ENCODE peak calls at places on chromosome 1, in six cellular contexts. V is tibial nerve; R is astrocyte of the spinal cord; B is CD8-positive, alpha-beta memory T cell; J is fibroblast of pulmonary artery; H is A549. O is an unnamed sample.

GRCh38 chr1:55912438-55912837 is 666.9 kb downstream of the PLPP3 start:
- DNase-seq in J (no peak), B (no peak), R (no peak), H (no peak), V (no peak), O (no peak)

GRCh38 chr1:245166471-245166885 is 11.7 kb downstream of the KIF26B start:
- DNase-seq in J (peak), R (no peak), V (no peak), B (no peak), H (no peak), O (no peak)

GRCh38 chr1:45047032-45047431 is 35.0 kb downstream of the UROD start:
- DNase-seq in H (no peak), B (no peak), J (no peak), V (no peak), R (no peak), O (no peak)

GRCh38 chr1:180632326-180633088 is 685 bp downstream of the XPR1 start:
- DNase-seq in B (peak), V (peak), J (no peak), R (peak), H (peak), O (no peak)

GRCh38 chr1:27001570-27002360 is 8.3 kb downstream of the TRNP1 start:
- DNase-seq in R (no peak), V (peak), B (no peak), J (no peak), H (peak), O (peak)

GRCh38 chr1:38785285-38786039 is 74.1 kb downstream of the RRAGC start:
- DNase-seq in V (no peak), H (no peak), R (no peak), B (no peak), J (no peak), O (no peak)

GRCh38 chr1:75438355-75438754 is 172.6 kb downstream of the SLC44A5 start:
- DNase-seq in H (no peak), J (no peak), R (peak), V (no peak), B (no peak), O (no peak)

GRCh38 chr1:84496498-84496897 is 9.7 kb upstream of the SPATA1 start:
- DNase-seq in V (no peak), R (no peak), J (no peak), H (no peak), B (no peak), O (no peak)

GRCh38 chr1:152502496-152503180 is 8.0 kb upstream of the LCE5A start:
- DNase-seq in B (no peak), R (no peak), H (peak), J (peak), V (no peak), O (no peak)

DNA sequence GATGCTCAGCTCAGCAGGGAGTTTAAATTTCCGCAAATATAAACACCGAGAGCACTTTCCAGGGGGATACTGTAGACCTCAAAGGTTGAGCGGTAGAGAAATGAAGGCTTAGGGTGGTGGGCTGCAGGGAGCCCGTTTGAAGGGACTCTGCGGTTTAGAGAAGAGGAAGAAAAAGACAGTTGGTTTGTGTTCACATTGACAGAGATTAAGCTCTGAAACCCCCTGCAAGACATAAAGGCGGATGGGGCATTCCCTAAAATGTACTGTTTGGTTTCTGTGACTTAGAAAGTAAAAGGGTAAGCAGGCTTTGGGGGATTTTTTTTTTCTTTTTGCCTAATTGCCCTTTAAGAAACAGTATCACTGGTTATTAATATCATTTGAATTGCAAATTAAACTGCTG is 1.3 kb downstream of the KAZN start:
- DNase-seq in R (no peak), H (no peak), B (no peak), J (no peak), V (no peak), O (no peak)
- H3K4me3 ChIP-seq in R (peak), H (no peak), B (no peak), J (no peak), V (peak), O (no peak)

GRCh38 chr1:148357037-148357436 is 126.1 kb downstream of the PPIAL4G start:
- DNase-seq in B (no peak), H (no peak), J (no peak), R (no peak), V (no peak), O (no peak)

GRCh38 chr1:148353461-148354283 is 129.4 kb downstream of the PPIAL4G start:
- DNase-seq in R (peak), V (no peak), J (peak), H (peak), B (no peak), O (no peak)

GRCh38 chr1:148354284-148354869 is 128.7 kb downstream of the PPIAL4G start:
- DNase-seq in V (no peak), B (no peak), J (no peak), R (no peak), H (no peak), O (no peak)

GRCh38 chr1:148355976-148356375 is 127.1 kb downstream of the PPIAL4G start:
- DNase-seq in J (no peak), V (no peak), R (no peak), B (no peak), H (no peak), O (no peak)

DNA sequence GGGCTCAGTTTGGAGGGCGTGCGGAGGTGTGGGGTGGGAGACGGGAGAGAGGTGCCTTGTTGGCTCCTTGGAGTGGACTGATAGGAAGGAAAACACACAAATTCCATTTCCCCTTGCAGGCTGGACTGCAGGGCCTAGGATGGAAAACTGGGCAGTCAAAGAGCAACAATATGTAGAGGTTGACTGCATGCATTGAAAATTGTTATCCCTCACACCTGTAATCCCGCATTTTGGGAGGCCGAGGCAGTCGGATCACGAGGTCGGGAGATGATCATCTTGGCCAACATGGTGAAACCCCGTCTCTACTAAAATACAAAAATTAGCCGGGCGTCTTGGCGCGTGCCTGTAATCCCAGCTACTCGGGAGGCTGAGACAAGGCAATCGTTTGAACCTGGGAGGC is 128.2 kb downstream of the PPIAL4G start:
- DNase-seq in V (no peak), H (no peak), B (no peak), J (no peak), R (no peak), O (no peak)
- H3K4me3 ChIP-seq in V (no peak), H (no peak), B (no peak), J (no peak), R (no peak), O (no peak)

GRCh38 chr1:169115891-169116585 is 9.5 kb downstream of the ATP1B1 start:
- DNase-seq in H (peak), R (no peak), J (peak), V (peak), B (no peak), O (peak)
- H3K4me3 ChIP-seq in H (peak), R (no peak), J (no peak), V (no peak), B (no peak), O (peak)

GRCh38 chr1:66331641-66332523 is 202.1 kb upstream of the SGIP1 start:
- DNase-seq in B (peak), R (peak), J (peak), H (peak), V (peak), O (peak)
- H3K4me3 ChIP-seq in B (peak), R (peak), J (peak), H (peak), V (peak), O (peak)

GRCh38 chr1:209493584-209493983 is 89.9 kb upstream of the CAMK1G start:
- DNase-seq in V (no peak), J (peak), H (no peak), R (peak), B (no peak), O (no peak)

GRCh38 chr1:209491496-209491895 is 92.0 kb upstream of the CAMK1G start:
- DNase-seq in V (no peak), H (no peak), J (no peak), B (no peak), R (no peak), O (no peak)

GRCh38 chr1:209490013-209490412 is 93.5 kb upstream of the CAMK1G start:
- DNase-seq in H (peak), B (no peak), R (peak), V (no peak), J (peak), O (no peak)

GRCh38 chr1:209491897-209492296 is 91.6 kb upstream of the CAMK1G start:
- DNase-seq in V (no peak), R (no peak), J (no peak), B (no peak), H (no peak), O (no peak)

GRCh38 chr1:209491031-209491430 is 92.5 kb upstream of the CAMK1G start:
- DNase-seq in R (no peak), B (no peak), J (no peak), V (no peak), H (no peak), O (no peak)
- H3K4me3 ChIP-seq in R (no peak), B (no peak), J (no peak), V (no peak), H (no peak), O (no peak)

DNA sequence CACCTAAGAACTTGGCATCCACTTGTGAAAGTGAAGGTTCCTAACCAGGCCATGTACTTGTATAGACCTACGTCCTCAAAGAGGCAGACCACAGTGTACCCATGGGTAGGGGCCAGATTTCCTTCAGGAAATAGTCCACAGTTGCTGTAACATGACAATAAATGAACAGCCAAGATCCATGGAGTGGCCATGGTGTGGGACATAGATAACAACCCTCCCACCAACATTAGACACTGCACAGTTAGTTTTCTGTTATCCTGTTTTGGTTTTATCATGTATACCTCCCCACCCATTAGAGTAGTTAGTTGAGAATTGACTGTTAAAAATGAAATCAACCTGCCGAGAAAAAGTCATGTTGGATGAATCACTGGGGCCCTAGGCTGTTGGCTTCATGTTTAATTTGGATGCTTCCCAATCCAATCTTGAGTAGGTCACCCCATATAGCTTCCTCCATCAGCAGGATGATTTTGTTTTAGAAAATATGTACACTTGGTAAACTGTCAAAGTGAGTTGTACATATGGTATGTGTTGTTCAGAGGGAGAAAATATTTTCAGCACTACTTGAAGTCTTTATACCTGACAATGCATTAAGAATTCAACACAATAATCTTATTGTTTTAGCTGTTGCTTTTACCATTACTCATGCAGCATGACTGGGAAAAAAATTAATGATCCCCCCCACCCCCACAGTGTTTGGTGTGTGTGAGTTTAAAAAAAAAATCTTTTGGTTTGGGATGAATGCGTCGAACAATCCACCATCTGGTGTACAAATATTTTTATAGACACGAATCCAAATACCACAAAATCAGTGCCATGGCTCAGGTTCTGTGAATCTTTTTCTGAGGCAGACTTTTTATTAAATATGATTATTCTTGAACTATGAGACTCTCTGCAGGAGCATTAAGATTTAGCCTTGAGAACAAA is 88.3 kb upstream of the ARHGAP29 start:
- DNase-seq in B (no peak), R (peak), J (peak), V (no peak), H (peak), O (no peak)
- H3K4me3 ChIP-seq in B (no peak), R (no peak), J (peak), V (no peak), H (no peak), O (no peak)

GRCh38 chr1:21652937-21653743 is 16.0 kb downstream of the RAP1GAP start:
- DNase-seq in H (no peak), J (no peak), V (no peak), R (no peak), B (no peak), O (no peak)

GRCh38 chr1:21650400-21650799 is 18.8 kb downstream of the RAP1GAP start:
- DNase-seq in H (no peak), B (no peak), V (no peak), R (no peak), J (no peak), O (no peak)

GRCh38 chr1:21649315-21649714 is 19.8 kb downstream of the RAP1GAP start:
- DNase-seq in V (no peak), R (no peak), H (no peak), J (no peak), B (no peak), O (no peak)

GRCh38 chr1:21652101-21652936 is 16.8 kb downstream of the RAP1GAP start:
- DNase-seq in V (no peak), B (no peak), R (no peak), H (no peak), J (no peak), O (no peak)

DNA sequence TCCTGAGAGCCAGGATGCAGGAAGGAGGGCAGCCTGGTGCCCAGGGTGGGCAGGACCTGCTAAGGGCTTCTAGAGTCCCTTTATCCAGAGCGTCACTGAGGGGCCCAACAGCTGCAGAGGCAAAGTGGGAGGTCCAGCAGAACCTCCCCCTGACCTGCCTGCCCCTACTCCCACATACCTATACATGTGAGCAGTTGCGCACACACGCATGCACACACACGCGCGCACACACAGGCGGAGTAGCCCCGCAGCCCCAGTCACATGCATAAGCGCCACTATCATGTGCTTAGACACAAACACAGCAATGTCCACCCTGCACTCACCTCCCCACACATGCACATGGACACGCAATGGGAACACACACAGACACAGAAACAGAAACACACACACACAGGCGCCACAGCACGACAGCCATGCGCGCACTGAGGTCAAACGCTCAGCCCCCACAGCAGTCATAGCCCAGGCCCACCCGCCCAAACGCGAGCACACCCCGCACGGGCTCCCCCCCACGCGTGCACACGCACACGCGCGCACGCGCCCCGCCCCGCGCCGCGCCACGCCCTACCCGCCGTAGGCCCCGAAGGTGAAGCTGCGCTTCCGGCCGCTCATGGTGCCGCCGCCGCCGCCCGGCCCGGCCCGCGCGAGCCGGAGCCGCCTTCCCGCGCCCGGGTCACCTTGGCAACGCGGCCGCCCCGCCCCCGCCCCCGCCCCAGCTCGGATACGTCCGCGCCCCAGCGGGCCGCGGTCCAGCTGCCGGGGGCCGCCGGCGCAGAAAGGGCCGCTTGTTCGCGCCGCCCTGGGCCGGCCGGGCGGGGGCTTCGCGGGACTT is 17.7 kb downstream of the RAP1GAP start:
- DNase-seq in J (no peak), V (no peak), R (no peak), B (no peak), H (peak), O (peak)
- H3K4me3 ChIP-seq in J (peak), V (peak), R (peak), B (peak), H (peak), O (peak)

GRCh38 chr1:37043101-37043500 is 8.8 kb upstream of the GRIK3 start:
- DNase-seq in B (no peak), H (no peak), V (no peak), R (no peak), J (no peak), O (no peak)
- H3K4me3 ChIP-seq in B (no peak), H (no peak), V (no peak), R (no peak), J (no peak), O (no peak)

DNA sequence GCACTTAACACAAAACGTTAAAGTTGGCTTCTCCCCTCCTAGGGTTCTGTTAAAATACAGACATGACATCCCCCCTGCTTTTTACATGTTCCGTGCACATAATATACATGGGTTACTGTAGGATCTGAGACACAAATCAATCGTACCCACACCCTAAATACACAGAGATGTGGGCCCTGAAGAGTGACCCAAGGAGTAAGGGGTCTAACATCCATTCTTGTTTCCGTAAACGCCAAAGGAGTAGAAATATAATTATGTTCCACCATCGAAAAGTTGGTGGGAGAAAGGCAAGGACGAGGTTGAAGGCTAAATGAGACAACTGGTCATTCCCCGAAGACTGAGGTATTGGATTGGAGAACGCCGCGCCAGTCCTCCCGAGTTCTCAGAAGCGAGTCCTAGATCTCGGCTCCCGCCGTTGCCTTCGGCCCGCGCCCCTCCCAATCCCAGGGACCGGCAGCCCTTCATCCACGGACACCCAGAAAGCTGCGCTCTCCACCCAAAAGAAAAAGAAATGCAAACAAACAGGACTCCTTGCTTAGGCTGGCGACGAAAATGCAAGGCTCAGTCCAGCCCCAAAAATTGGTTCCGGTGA is 1.2 kb downstream of the TBX15 start:
- DNase-seq in B (no peak), R (no peak), J (no peak), V (no peak), H (no peak), O (no peak)
- H3K4me3 ChIP-seq in B (no peak), R (peak), J (peak), V (peak), H (no peak), O (no peak)

DNA sequence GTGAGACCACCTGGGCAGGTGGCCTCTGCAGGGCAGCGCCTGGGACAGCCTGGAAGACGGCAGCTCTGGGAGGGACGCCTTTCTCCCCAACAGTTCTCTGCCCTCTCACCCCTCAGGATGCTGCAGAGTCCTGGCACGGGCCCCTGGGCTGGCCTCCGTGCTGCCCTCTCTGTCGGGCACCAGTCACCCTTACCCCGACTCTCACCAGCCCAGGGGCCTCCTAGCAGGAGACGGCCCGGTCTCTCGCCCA is 7.8 kb downstream of the ELF3 start:
- DNase-seq in V (no peak), B (no peak), J (no peak), R (no peak), H (no peak), O (no peak)
- H3K4me3 ChIP-seq in V (no peak), B (no peak), J (no peak), R (no peak), H (peak), O (peak)